ENCODE peak calls at places on chromosomes 12 and 14, in four cellular contexts. U is GM12878, G is K562, S is HepG2. J is an unnamed sample.

GRCh38 chr12:63138484-63138883 is 12.5 kb downstream of the AVPR1A start:
- DNase-seq in S (no peak), G (no peak), U (no peak), J (no peak)

GRCh38 chr14:68088463-68088862 is 268.9 kb downstream of the RAD51B start:
- DNase-seq in G (no peak), U (no peak), S (no peak), J (no peak)

GRCh38 chr14:90428676-90429075 is 31.8 kb downstream of the CALM1 start:
- DNase-seq in G (no peak), S (no peak), U (no peak), J (no peak)

GRCh38 chr14:87643005-87643404 is 350.0 kb downstream of the GALC start:
- DNase-seq in G (no peak), U (no peak), S (no peak), J (no peak)

GRCh38 chr12:128025856-128026255 is 241.1 kb upstream of the TMEM132C start:
- DNase-seq in S (no peak), U (no peak), G (no peak), J (no peak)

GRCh38 chr14:61337893-61338292 is 16.5 kb downstream of the PRKCH start:
- DNase-seq in S (no peak), G (no peak), U (no peak), J (no peak)

GRCh38 chr14:35365130-35366047 is 39.2 kb downstream of the NFKBIA start:
- DNase-seq in S (peak; percentile 98), U (no peak), G (no peak), J (no peak)

GRCh38 chr12:52423661-52424503 is 10.3 kb downstream of the KRT75 start:
- DNase-seq in G (no peak), U (no peak), S (no peak), J (no peak)

GRCh38 chr12:126069549-126070165 is 1004.4 kb downstream of the AACS start:
- DNase-seq in G (peak; percentile 47), S (peak; percentile 33), U (no peak), J (peak; percentile 47)
- TF ChIP-seq SP1 in G (no peak), S (no peak), U (no peak), J (no peak)

GRCh38 chr14:71063351-71063750 is 156.1 kb downstream of the PCNX1 start:
- DNase-seq in G (no peak), U (no peak), S (no peak), J (no peak)

GRCh38 chr14:71060795-71061455 is 153.7 kb downstream of the PCNX1 start:
- DNase-seq in S (no peak), G (no peak), U (no peak), J (no peak)

GRCh38 chr14:71061458-71061857 is 154.2 kb downstream of the PCNX1 start:
- DNase-seq in U (no peak), S (no peak), G (no peak), J (no peak)

GRCh38 chr14:71060274-71060673 is 153.0 kb downstream of the PCNX1 start:
- DNase-seq in U (no peak), S (no peak), G (no peak), J (no peak)

GRCh38 chr14:71062581-71063303 is 155.5 kb downstream of the PCNX1 start:
- DNase-seq in S (no peak), U (no peak), G (no peak), J (no peak)
- TF ChIP-seq NR2C2 in S (no peak), U (no peak), G (no peak), J (no peak)

GRCh38 chr14:71314717-71315116 is 407.5 kb downstream of the PCNX1 start:
- DNase-seq in U (no peak), S (no peak), G (no peak), J (no peak)
- TF ChIP-seq SP1 in U (no peak), S (no peak), G (no peak), J (no peak)

GRCh38 chr12:46983393-46983793 is 96.0 kb upstream of the PCED1B start:
- DNase-seq in S (no peak), U (no peak), G (no peak), J (no peak)

GRCh38 chr12:46985816-46986215 is 93.6 kb upstream of the PCED1B start:
- DNase-seq in U (no peak), S (no peak), G (no peak), J (no peak)

GRCh38 chr12:46982629-46983392 is 96.6 kb upstream of the PCED1B start:
- DNase-seq in S (no peak), G (no peak), U (no peak), J (no peak)

GRCh38 chr12:46981627-46982026 is 97.8 kb upstream of the PCED1B start:
- DNase-seq in S (no peak), G (no peak), U (no peak), J (no peak)

DNA sequence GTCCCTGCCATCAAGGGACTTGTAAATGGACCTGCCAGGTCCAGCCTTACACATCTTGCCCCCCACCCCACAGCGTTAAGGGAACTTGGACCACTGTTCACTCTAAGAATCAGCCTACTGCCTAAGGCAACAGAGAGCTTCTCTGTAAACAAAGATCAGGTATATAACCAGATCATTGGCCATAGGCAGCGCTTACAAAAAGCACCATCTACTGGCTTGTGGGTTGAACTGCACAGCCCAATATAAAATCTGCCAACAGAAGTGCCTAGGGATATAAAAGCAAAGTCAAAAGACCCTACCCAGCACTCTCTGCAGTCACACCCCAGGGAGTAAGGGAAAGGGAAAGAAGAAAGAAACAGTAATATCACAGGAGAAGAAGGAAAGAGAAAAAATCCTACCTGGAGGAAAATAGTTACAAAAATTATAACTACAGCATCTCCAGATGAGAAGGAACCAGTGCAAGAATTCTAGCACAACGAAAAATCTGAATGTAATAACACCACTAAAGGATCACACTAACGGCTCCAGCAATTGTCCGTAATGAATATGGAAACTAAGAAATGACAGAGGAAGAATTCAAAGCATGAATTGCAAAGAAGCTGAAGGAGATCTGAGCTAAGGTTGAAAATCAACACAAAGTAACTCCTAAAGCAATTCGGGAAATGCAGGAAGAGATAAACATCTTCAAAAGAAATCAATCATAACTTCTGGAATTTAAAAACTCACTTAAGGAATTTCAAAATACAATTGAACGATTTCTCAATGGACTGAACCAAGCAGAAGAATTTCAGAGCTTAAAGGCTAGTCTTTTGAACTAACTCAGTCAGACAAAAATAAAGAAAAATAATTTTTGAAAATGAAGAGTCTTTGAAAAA is 95.2 kb upstream of the PCED1B start:
- DNase-seq in G (no peak), U (peak; percentile 2), S (peak; percentile 51), J (peak; percentile 43)
- TF ChIP-seq NR2C2 in G (no peak), U (no peak), S (no peak), J (no peak)

DNA sequence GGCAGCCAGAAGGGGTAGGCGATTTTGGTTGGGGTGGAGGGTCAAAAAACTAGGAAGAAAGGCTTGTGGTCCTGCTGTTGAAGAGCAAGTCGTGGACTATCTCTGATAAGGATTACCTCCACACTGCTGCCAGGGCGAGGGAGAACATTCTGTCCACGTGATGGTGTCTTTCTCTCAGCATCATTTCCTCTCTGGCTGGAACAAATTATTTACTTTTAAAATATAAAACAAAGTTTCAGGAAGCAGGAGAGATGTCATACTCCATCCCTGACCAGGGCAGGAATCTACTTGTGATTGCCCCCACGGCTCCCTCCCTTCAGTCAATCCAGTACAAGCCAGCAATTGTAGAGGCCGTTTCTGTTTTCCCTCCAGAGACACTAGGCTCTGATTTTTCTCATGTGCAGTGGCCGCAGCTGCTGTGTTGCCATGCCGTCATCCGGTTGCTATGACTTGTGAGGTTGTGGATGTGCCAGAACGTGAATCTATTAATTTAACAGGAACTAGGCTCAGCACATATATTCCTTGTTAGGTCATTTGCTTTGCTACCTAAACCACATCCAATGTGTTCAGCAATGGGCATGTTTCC is 61.5 kb upstream of the PTGR2 start:
- DNase-seq in S (no peak), U (no peak), G (no peak), J (no peak)
- TF ChIP-seq SP1 in S (no peak), U (no peak), G (no peak), J (no peak)